ENCODE peak calls at places on chromosomes 7 and 10, in ten cellular contexts. U, I, M, V, F, A, C, D, T and L are unnamed samples.

GRCh38 chr7:158706273-158706704 is 1.7 kb upstream of the NCAPG2 start:
- DNase-seq in M (no peak), T (no peak), I (no peak), F (no peak), C (no peak), A (no peak), V (no peak), U (no peak), D (peak), L (no peak)

GRCh38 chr7:68730871-68731403 is 867.3 kb upstream of the AUTS2 start:
- DNase-seq in U (no peak), A (no peak), F (peak), V (no peak), C (no peak), M (no peak), T (no peak), D (no peak), I (no peak), L (no peak)

GRCh38 chr7:23065974-23066373 is 39.6 kb upstream of the KLHL7 start:
- DNase-seq in T (no peak), A (peak), D (no peak), M (no peak), V (no peak), U (no peak), C (no peak), F (no peak), I (no peak), L (no peak)

GRCh38 chr10:8051109-8051781 is 3.2 kb upstream of the GATA3 start:
- DNase-seq in U (no peak), F (no peak), M (no peak), D (no peak), A (no peak), C (no peak), I (no peak), T (no peak), V (no peak), L (no peak)

GRCh38 chr7:138138244-138138643 is 62.0 kb downstream of the AKR1D1 start:
- DNase-seq in M (no peak), U (no peak), T (no peak), F (no peak), V (no peak), D (no peak), C (no peak), I (no peak), A (no peak), L (no peak)

GRCh38 chr10:35331894-35332640 is 4.2 kb upstream of the CCNY start:
- DNase-seq in D (peak), I (no peak), U (no peak), V (no peak), T (no peak), F (no peak), C (no peak), A (peak), M (no peak), L (no peak)

GRCh38 chr7:102140952-102141370 is 145.7 kb upstream of the SH2B2 start:
- DNase-seq in V (no peak), U (no peak), I (no peak), D (no peak), C (peak), T (no peak), M (no peak), A (no peak), F (peak), L (no peak)

GRCh38 chr7:98864726-98865420 is 4.9 kb downstream of the TMEM130 start:
- DNase-seq in D (no peak), I (no peak), M (no peak), C (no peak), F (no peak), U (no peak), V (no peak), T (no peak), A (no peak), L (no peak)

GRCh38 chr10:78450807-78451485 is 417.3 kb downstream of the RPS24 start:
- DNase-seq in F (peak), V (no peak), A (no peak), U (no peak), T (no peak), C (no peak), I (no peak), M (no peak), D (no peak), L (no peak)